ENCODE peak calls at places on chromosomes 6 and 20, in eight cellular contexts. One of them, this sample, is unnamed.

GRCh38 chr6:56346958-56347357 is 99.6 kb upstream of the COL21A1 start:
- DNase-seq in heart right ventricle: no peak
- DNase-seq in PC-9: no peak
- DNase-seq in OCI-LY7: no peak
- DNase-seq in neuronal stem cell: no peak
- DNase-seq in lung: no peak
- DNase-seq in pancreas: no peak
- DNase-seq in ovary: no peak
- DNase-seq in this sample: no peak

GRCh38 chr20:3751284-3751663 is 16.3 kb downstream of the ADISSP start:
- DNase-seq in neuronal stem cell: no peak
- DNase-seq in pancreas: no peak
- DNase-seq in OCI-LY7: no peak
- DNase-seq in lung: no peak
- DNase-seq in ovary: no peak
- DNase-seq in heart right ventricle: no peak
- DNase-seq in PC-9: no peak
- DNase-seq in this sample: no peak

GRCh38 chr6:43269273-43270007 is 26.2 kb downstream of the TTBK1 start:
- DNase-seq in PC-9: no peak
- DNase-seq in OCI-LY7: peak; percentile 45
- DNase-seq in ovary: no peak
- DNase-seq in heart right ventricle: peak; percentile 48
- DNase-seq in pancreas: peak; percentile 80
- DNase-seq in lung: no peak
- DNase-seq in neuronal stem cell: no peak
- DNase-seq in this sample: no peak

GRCh38 chr6:11552390-11552789 is 14.8 kb downstream of the TMEM170B start:
- DNase-seq in heart right ventricle: no peak
- DNase-seq in lung: no peak
- DNase-seq in PC-9: no peak
- DNase-seq in pancreas: no peak
- DNase-seq in ovary: no peak
- DNase-seq in neuronal stem cell: no peak
- DNase-seq in OCI-LY7: no peak
- DNase-seq in this sample: no peak

GRCh38 chr6:69878795-69879194 is 12.4 kb downstream of the COL19A1 start:
- DNase-seq in ovary: no peak
- DNase-seq in pancreas: no peak
- DNase-seq in lung: no peak
- DNase-seq in neuronal stem cell: no peak
- DNase-seq in OCI-LY7: no peak
- DNase-seq in PC-9: no peak
- DNase-seq in heart right ventricle: no peak
- DNase-seq in this sample: no peak

GRCh38 chr20:38853759-38854158 is 48.3 kb downstream of the PPP1R16B start:
- DNase-seq in ovary: no peak
- DNase-seq in lung: no peak
- DNase-seq in PC-9: no peak
- DNase-seq in OCI-LY7: no peak
- DNase-seq in heart right ventricle: no peak
- DNase-seq in neuronal stem cell: no peak
- DNase-seq in pancreas: no peak
- DNase-seq in this sample: no peak

GRCh38 chr6:21946298-21946783 is 350.5 kb downstream of the PRL start:
- DNase-seq in neuronal stem cell: no peak
- DNase-seq in PC-9: no peak
- DNase-seq in OCI-LY7: no peak
- DNase-seq in ovary: no peak
- DNase-seq in pancreas: no peak
- DNase-seq in lung: no peak
- DNase-seq in heart right ventricle: no peak
- DNase-seq in this sample: no peak

GRCh38 chr6:39062014-39062740 is 13.6 kb downstream of the GLP1R start:
- DNase-seq in pancreas: no peak
- DNase-seq in neuronal stem cell: no peak
- DNase-seq in PC-9: no peak
- DNase-seq in ovary: no peak
- DNase-seq in heart right ventricle: no peak
- DNase-seq in lung: no peak
- DNase-seq in OCI-LY7: no peak
- DNase-seq in this sample: no peak

GRCh38 chr6:164014716-164015484 is 600.4 kb downstream of the QKI start:
- DNase-seq in OCI-LY7: no peak
- DNase-seq in PC-9: no peak
- DNase-seq in lung: no peak
- DNase-seq in heart right ventricle: no peak
- DNase-seq in neuronal stem cell: peak; percentile 59
- DNase-seq in ovary: no peak
- DNase-seq in pancreas: no peak
- DNase-seq in this sample: no peak

GRCh38 chr6:139336488-139336887 is 38.0 kb downstream of the CITED2 start:
- DNase-seq in OCI-LY7: peak; percentile 30
- DNase-seq in PC-9: no peak
- DNase-seq in heart right ventricle: peak; percentile 35
- DNase-seq in ovary: peak; percentile 70
- DNase-seq in neuronal stem cell: no peak
- DNase-seq in lung: no peak
- DNase-seq in pancreas: peak; percentile 47
- DNase-seq in this sample: no peak

GRCh38 chr6:43778976-43779863 is 9.2 kb downstream of the VEGFA start:
- DNase-seq in OCI-LY7: no peak
- DNase-seq in ovary: no peak
- DNase-seq in PC-9: no peak
- DNase-seq in neuronal stem cell: no peak
- DNase-seq in pancreas: no peak
- DNase-seq in heart right ventricle: no peak
- DNase-seq in lung: no peak
- DNase-seq in this sample: no peak

GRCh38 chr6:83429857-83430605 is 820 bp downstream of the ME1 start:
- DNase-seq in pancreas: peak; percentile 21
- DNase-seq in PC-9: peak; percentile 44
- DNase-seq in neuronal stem cell: peak; percentile 35
- DNase-seq in lung: peak; percentile 55
- DNase-seq in OCI-LY7: no peak
- DNase-seq in heart right ventricle: no peak
- DNase-seq in ovary: no peak
- DNase-seq in this sample: no peak

GRCh38 chr6:111614833-111615582 is 9.3 kb upstream of the TRAF3IP2 start:
- DNase-seq in pancreas: no peak
- DNase-seq in heart right ventricle: no peak
- DNase-seq in PC-9: peak; percentile 40
- DNase-seq in neuronal stem cell: no peak
- DNase-seq in ovary: no peak
- DNase-seq in lung: no peak
- DNase-seq in OCI-LY7: no peak
- DNase-seq in this sample: no peak

GRCh38 chr6:131265939-131266338 is 130.7 kb downstream of the AKAP7 start:
- DNase-seq in heart right ventricle: no peak
- DNase-seq in OCI-LY7: no peak
- DNase-seq in PC-9: no peak
- DNase-seq in ovary: no peak
- DNase-seq in neuronal stem cell: no peak
- DNase-seq in pancreas: no peak
- DNase-seq in lung: no peak
- DNase-seq in this sample: no peak

GRCh38 chr6:137878810-137879285 is 11.8 kb downstream of the TNFAIP3 start:
- DNase-seq in heart right ventricle: peak; percentile 78
- DNase-seq in PC-9: no peak
- DNase-seq in OCI-LY7: no peak
- DNase-seq in neuronal stem cell: peak; percentile 51
- DNase-seq in lung: no peak
- DNase-seq in ovary: no peak
- DNase-seq in pancreas: no peak
- DNase-seq in this sample: no peak

GRCh38 chr20:37095108-37095608 is 639 bp downstream of the RBL1 start:
- DNase-seq in ovary: no peak
- DNase-seq in OCI-LY7: peak; percentile 82
- DNase-seq in pancreas: peak; percentile 21
- DNase-seq in PC-9: no peak
- DNase-seq in heart right ventricle: no peak
- DNase-seq in neuronal stem cell: no peak
- DNase-seq in lung: no peak
- DNase-seq in this sample: no peak

GRCh38 chr6:84218091-84218490 is 9.4 kb downstream of the CEP162 start:
- DNase-seq in OCI-LY7: no peak
- DNase-seq in neuronal stem cell: no peak
- DNase-seq in pancreas: no peak
- DNase-seq in PC-9: no peak
- DNase-seq in heart right ventricle: no peak
- DNase-seq in lung: no peak
- DNase-seq in ovary: no peak
- DNase-seq in this sample: no peak

GRCh38 chr6:29493261-29493660 is 5.5 kb upstream of the MAS1L start:
- DNase-seq in neuronal stem cell: no peak
- DNase-seq in PC-9: no peak
- DNase-seq in OCI-LY7: no peak
- DNase-seq in ovary: no peak
- DNase-seq in pancreas: no peak
- DNase-seq in lung: no peak
- DNase-seq in heart right ventricle: no peak
- DNase-seq in this sample: no peak

GRCh38 chr6:25942561-25943147 is 12.2 kb upstream of the SLC17A2 start:
- DNase-seq in pancreas: no peak
- DNase-seq in PC-9: no peak
- DNase-seq in lung: no peak
- DNase-seq in neuronal stem cell: peak; percentile 23
- DNase-seq in heart right ventricle: no peak
- DNase-seq in OCI-LY7: peak; percentile 62
- DNase-seq in ovary: no peak
- DNase-seq in this sample: no peak

GRCh38 chr20:59648720-59649119 is 44.4 kb downstream of the PHACTR3 start:
- DNase-seq in pancreas: no peak
- DNase-seq in OCI-LY7: no peak
- DNase-seq in PC-9: no peak
- DNase-seq in neuronal stem cell: no peak
- DNase-seq in ovary: no peak
- DNase-seq in heart right ventricle: no peak
- DNase-seq in lung: no peak
- DNase-seq in this sample: peak; percentile 90

DNA sequence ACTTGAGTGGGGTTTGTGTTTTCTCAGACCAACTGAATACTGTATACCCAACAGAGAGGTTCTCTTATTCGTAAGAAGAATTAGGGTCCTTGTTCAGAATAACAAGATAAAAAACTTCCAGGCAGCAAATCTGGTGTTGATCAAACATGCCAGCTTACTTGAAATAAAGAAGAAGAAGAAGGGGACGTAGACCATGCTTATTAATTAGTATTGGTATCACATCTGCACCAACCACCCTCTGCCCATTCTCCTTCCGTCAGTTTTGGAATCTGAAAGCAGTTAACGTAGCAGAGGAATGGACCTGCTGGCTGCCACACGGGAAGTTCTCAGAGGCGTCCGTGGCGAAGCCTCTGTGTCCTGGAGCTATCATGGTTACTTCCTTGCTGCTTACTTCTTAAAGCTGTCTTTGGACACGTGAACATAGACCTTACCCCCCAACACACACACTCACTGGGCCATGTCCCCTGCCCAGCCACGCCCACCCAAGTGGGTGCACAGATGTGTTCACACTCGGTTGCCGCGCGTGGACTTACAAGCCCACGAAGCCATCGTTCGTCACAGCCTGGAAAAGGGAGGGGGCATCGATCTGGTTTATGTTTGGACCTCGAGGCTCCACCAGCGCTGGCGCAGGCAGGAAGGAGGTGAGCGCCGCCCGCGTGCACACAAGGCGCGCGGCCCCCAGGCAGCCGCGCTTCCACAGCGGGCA is 4.1 kb upstream of the DLL1 start:
- DNase-seq in lung: no peak
- DNase-seq in PC-9: no peak
- DNase-seq in pancreas: no peak
- DNase-seq in heart right ventricle: no peak
- DNase-seq in ovary: peak; percentile 23
- DNase-seq in OCI-LY7: no peak
- DNase-seq in neuronal stem cell: no peak
- DNase-seq in this sample: no peak
- H3K4me3 ChIP-seq in lung: no peak overlapping the region
- H3K4me3 ChIP-seq in PC-9: no peak overlapping the region
- H3K4me3 ChIP-seq in pancreas: peak overlapping the region; percentile 14
- H3K4me3 ChIP-seq in heart right ventricle: peak overlapping the region; percentile 56
- H3K4me3 ChIP-seq in ovary: peak overlapping the region; percentile 21
- H3K4me3 ChIP-seq in OCI-LY7: peak overlapping the region; percentile 24
- H3K4me3 ChIP-seq in neuronal stem cell: peak overlapping the region; percentile 66
- H3K4me3 ChIP-seq in this sample: peak overlapping the region; percentile 55

DNA sequence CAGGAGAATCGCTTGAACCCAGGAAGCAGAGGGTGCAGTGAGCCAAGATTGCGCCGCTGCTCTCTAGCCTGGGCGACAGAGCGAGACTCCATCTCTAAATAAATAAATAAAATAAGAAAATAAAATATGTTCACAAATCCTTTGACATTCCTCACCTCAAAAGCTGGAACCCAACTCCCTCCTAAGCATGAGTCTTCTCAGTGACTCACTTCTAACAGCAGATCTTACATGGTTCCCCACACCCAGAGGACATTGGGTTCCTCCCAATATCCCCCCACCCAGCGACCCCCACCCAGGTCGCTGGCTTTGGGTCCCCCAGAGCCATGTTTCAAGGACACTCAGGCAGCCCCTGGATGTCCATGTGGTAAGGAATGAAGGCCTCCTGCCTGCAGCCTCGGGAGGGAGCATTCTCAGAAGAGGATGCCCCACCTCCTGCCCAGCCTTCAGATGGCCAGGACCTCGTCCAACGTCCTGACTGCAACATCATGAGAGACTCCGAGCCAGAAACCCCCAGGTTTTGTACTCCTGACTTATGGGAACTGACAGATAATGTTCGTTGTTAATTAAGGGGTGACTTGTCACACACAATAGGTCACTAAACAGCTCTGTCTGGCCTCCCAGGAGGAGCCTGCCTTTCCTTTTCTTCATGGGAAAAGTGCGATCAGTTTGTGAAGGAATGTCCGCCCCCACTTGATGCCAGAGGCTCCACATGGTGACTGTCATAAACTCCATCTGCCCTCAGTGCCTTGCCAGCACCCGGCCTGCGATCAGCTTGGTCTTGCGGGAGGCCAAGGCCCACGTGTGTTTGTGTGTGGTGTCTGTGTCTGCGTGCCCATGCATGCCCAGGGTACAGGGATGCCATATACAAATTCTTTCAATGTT is 10.1 kb upstream of the GMEB2 start:
- DNase-seq in PC-9: no peak
- DNase-seq in neuronal stem cell: no peak
- DNase-seq in OCI-LY7: no peak
- DNase-seq in pancreas: no peak
- DNase-seq in heart right ventricle: no peak
- DNase-seq in lung: no peak
- DNase-seq in ovary: no peak
- DNase-seq in this sample: no peak
- H3K4me1 ChIP-seq in PC-9: peaks cover 9% of the 10 kb centered on the region
- H3K4me1 ChIP-seq in neuronal stem cell: peaks cover 4% of the 10 kb centered on the region
- H3K4me1 ChIP-seq in OCI-LY7: peaks cover 34% of the 10 kb centered on the region
- H3K4me1 ChIP-seq in pancreas: no peaks in the 10 kb centered on the region
- H3K4me1 ChIP-seq in heart right ventricle: peaks cover 6% of the 10 kb centered on the region
- H3K4me1 ChIP-seq in lung: peaks cover 13% of the 10 kb centered on the region
- H3K4me1 ChIP-seq in ovary: peaks cover 7% of the 10 kb centered on the region
- H3K4me1 ChIP-seq in this sample: peaks cover 11% of the 10 kb centered on the region

GRCh38 chr6:33316603-33317417 is 734 bp downstream of the ZBTB22 start:
- DNase-seq in heart right ventricle: peak; percentile 57
- DNase-seq in neuronal stem cell: no peak
- DNase-seq in PC-9: no peak
- DNase-seq in pancreas: peak; percentile 44
- DNase-seq in ovary: peak; percentile 67
- DNase-seq in lung: no peak
- DNase-seq in OCI-LY7: no peak
- DNase-seq in this sample: no peak
- H3K4me3 ChIP-seq in heart right ventricle: peak overlapping the region; percentile 73
- H3K4me3 ChIP-seq in neuronal stem cell: peak overlapping the region; percentile 59
- H3K4me3 ChIP-seq in PC-9: peak overlapping the region; percentile 46
- H3K4me3 ChIP-seq in pancreas: peak overlapping the region; percentile 12
- H3K4me3 ChIP-seq in ovary: peak overlapping the region; percentile 49
- H3K4me3 ChIP-seq in lung: no peak overlapping the region
- H3K4me3 ChIP-seq in OCI-LY7: peak overlapping the region; percentile 73
- H3K4me3 ChIP-seq in this sample: peak overlapping the region; percentile 74

GRCh38 chr6:87421576-87421975 is 13.8 kb downstream of the CFAP206 start:
- DNase-seq in pancreas: no peak
- DNase-seq in neuronal stem cell: no peak
- DNase-seq in heart right ventricle: no peak
- DNase-seq in lung: no peak
- DNase-seq in PC-9: peak; percentile 41
- DNase-seq in ovary: no peak
- DNase-seq in OCI-LY7: no peak
- DNase-seq in this sample: no peak
- H3K4me1 ChIP-seq in pancreas: no peaks in the 10 kb centered on the region
- H3K4me1 ChIP-seq in neuronal stem cell: no peaks in the 10 kb centered on the region
- H3K4me1 ChIP-seq in heart right ventricle: no peaks in the 10 kb centered on the region
- H3K4me1 ChIP-seq in lung: no peaks in the 10 kb centered on the region
- H3K4me1 ChIP-seq in PC-9: peaks cover 9% of the 10 kb centered on the region
- H3K4me1 ChIP-seq in ovary: no peaks in the 10 kb centered on the region
- H3K4me1 ChIP-seq in OCI-LY7: no peaks in the 10 kb centered on the region
- H3K4me1 ChIP-seq in this sample: no peaks in the 10 kb centered on the region